ENCODE peak calls at places on chromosomes 1 and 21, in four cellular contexts. C is CD8-positive, alpha-beta T cell; D is stimulated activated CD4-positive, alpha-beta T cell treated with anti-CD3 and anti-CD28 coated beads, Interleukin-1b, Interleukin-23, amount 100 ng/mL, for 1 hour; I is germinal center. J is an unnamed sample.

GRCh38 chr1:194071200-194071599 is 884.8 kb upstream of the B3GALT2 start:
- DNase-seq in I (no peak), D (no peak), C (no peak), J (no peak)

GRCh38 chr1:65022264-65022663 is 55.9 kb upstream of the JAK1 start:
- DNase-seq in D (no peak), C (no peak), I (no peak), J (no peak)

GRCh38 chr1:201181323-201181722 is 9.3 kb upstream of the IGFN1 start:
- DNase-seq in D (no peak), C (no peak), I (no peak), J (no peak)

GRCh38 chr1:85700422-85700821 is 7.8 kb downstream of the ZNHIT6 start:
- DNase-seq in I (no peak), C (no peak), D (no peak), J (no peak)

GRCh38 chr1:151132676-151133338 is 13.6 kb downstream of the SEMA6C start:
- DNase-seq in C (no peak), I (no peak), D (no peak), J (no peak)

GRCh38 chr1:208242829-208243521 is 1.2 kb downstream of the PLXNA2 start:
- DNase-seq in I (peak; percentile 16), D (no peak), C (no peak), J (peak; percentile 70)

GRCh38 chr1:156910309-156910782 is 10.1 kb upstream of the LRRC71 start:
- DNase-seq in D (peak; percentile 50), I (peak; percentile 73), C (peak; percentile 65), J (peak; percentile 48)

GRCh38 chr1:46544561-46545240 is 6.7 kb downstream of the KNCN start:
- DNase-seq in D (no peak), C (no peak), I (no peak), J (no peak)

GRCh38 chr1:214514819-214515383 is 36.5 kb downstream of the PTPN14 start:
- DNase-seq in I (no peak), C (no peak), D (no peak), J (no peak)

GRCh38 chr1:48848035-48848434 is 71.3 kb upstream of the BEND5 start:
- DNase-seq in C (no peak), D (no peak), I (no peak), J (no peak)

GRCh38 chr1:170593173-170593572 is 61.2 kb downstream of the GORAB start:
- DNase-seq in I (no peak), C (no peak), D (no peak), J (no peak)

GRCh38 chr1:230784163-230784562 is 37.0 kb downstream of the CAPN9 start:
- DNase-seq in D (no peak), C (no peak), I (no peak), J (no peak)

GRCh38 chr21:40173833-40174232 is 306.6 kb downstream of the PCP4 start:
- DNase-seq in I (no peak), D (no peak), C (no peak), J (no peak)

GRCh38 chr1:103256490-103256889 is 148.2 kb upstream of the COL11A1 start:
- DNase-seq in D (no peak), C (no peak), I (no peak), J (no peak)